ENCODE peak calls at places on chromosomes 13 and 19, in seven cellular contexts. E is BE2C, S is fibroblast of mammary gland, R is PC-9, X is right cardiac atrium, Y is uterus, I is transverse colon. U is an unnamed sample.

GRCh38 chr19:19637523-19638251 is 5.8 kb downstream of the GMIP start:
- DNase-seq in I (no peak), R (no peak), S (no peak), E (no peak), Y (no peak), X (peak), U (no peak)

GRCh38 chr13:27920677-27921420 is 1.0 kb downstream of the PDX1 start:
- DNase-seq in Y (no peak), X (no peak), I (no peak), S (peak), R (no peak), E (no peak), U (peak)

GRCh38 chr19:1041835-1042685 is 2.2 kb downstream of the ABCA7 start:
- DNase-seq in X (peak), R (no peak), E (peak), I (peak), S (peak), Y (no peak), U (no peak)

GRCh38 chr13:26541041-26541440 is 16.4 kb upstream of the WASF3 start:
- DNase-seq in E (no peak), X (no peak), Y (no peak), I (no peak), R (no peak), S (no peak), U (peak)

GRCh38 chr13:22198001-22198400 is 527.1 kb downstream of the FGF9 start:
- DNase-seq in X (no peak), I (peak), Y (no peak), E (no peak), R (no peak), S (no peak), U (no peak)

GRCh38 chr13:113046883-113047244 is 58.7 kb upstream of the F7 start:
- DNase-seq in Y (no peak), E (no peak), R (no peak), X (no peak), I (no peak), S (no peak), U (no peak)

GRCh38 chr13:110161112-110161897 is 145.7 kb downstream of the COL4A1 start:
- DNase-seq in R (no peak), E (no peak), I (no peak), S (no peak), Y (no peak), X (no peak), U (no peak)

GRCh38 chr19:49744946-49745381 is 18.1 kb downstream of the TSKS start:
- DNase-seq in R (no peak), X (no peak), E (peak), S (no peak), Y (no peak), I (no peak), U (no peak)

GRCh38 chr13:76764429-76764828 is 121.8 kb downstream of the KCTD12 start:
- DNase-seq in I (peak), Y (peak), X (peak), E (no peak), S (peak), R (no peak), U (no peak)

GRCh38 chr13:74040200-74040599 is 94.0 kb downstream of the KLF12 start:
- DNase-seq in X (peak), R (no peak), E (peak), S (peak), I (peak), Y (no peak), U (peak)

GRCh38 chr19:6803036-6803404 is 30.5 kb downstream of the VAV1 start:
- DNase-seq in R (no peak), I (no peak), E (no peak), Y (no peak), S (no peak), X (no peak), U (no peak)

GRCh38 chr19:50896591-50897190 is 14.5 kb downstream of the KLK4 start:
- DNase-seq in X (no peak), S (peak), Y (no peak), E (peak), R (peak), I (no peak), U (peak)

GRCh38 chr19:55585658-55586339 is 5.2 kb upstream of the ZNF579 start:
- DNase-seq in X (peak), I (peak), E (peak), Y (peak), R (no peak), S (peak), U (peak)

GRCh38 chr13:23652909-23653726 is 82.9 kb downstream of the TNFRSF19 start:
- DNase-seq in I (no peak), S (no peak), R (no peak), E (no peak), X (no peak), Y (no peak), U (peak)

GRCh38 chr19:47526798-47527197 is 11.9 kb upstream of the NAPA start:
- DNase-seq in E (no peak), Y (no peak), I (no peak), S (no peak), R (no peak), X (no peak), U (no peak)

GRCh38 chr19:14649020-14649419 is 25.6 kb downstream of the ADGRE3 start:
- DNase-seq in E (no peak), Y (no peak), R (no peak), S (no peak), I (no peak), X (no peak), U (no peak)

GRCh38 chr13:26579580-26579979 is 22.1 kb downstream of the WASF3 start:
- DNase-seq in S (no peak), E (no peak), R (no peak), I (no peak), X (no peak), Y (no peak), U (no peak)

GRCh38 chr13:83325454-83325853 is 556.8 kb downstream of the SLITRK1 start:
- DNase-seq in R (no peak), I (no peak), Y (no peak), X (no peak), E (no peak), S (peak), U (no peak)

GRCh38 chr13:39777527-39778061 is 122.1 kb downstream of the COG6 start:
- DNase-seq in E (no peak), R (peak), Y (no peak), S (peak), I (no peak), X (no peak), U (peak)

GRCh38 chr13:95858286-95859075 is 181.5 kb downstream of the DNAJC3 start:
- DNase-seq in R (no peak), S (peak), E (no peak), I (no peak), Y (no peak), X (no peak), U (no peak)

GRCh38 chr13:112904436-112904960 is 64.5 kb upstream of the MCF2L start:
- DNase-seq in R (no peak), X (peak), I (no peak), S (no peak), E (no peak), Y (no peak), U (peak)

GRCh38 chr19:15177269-15178116 is 23.3 kb downstream of the NOTCH3 start:
- DNase-seq in Y (peak), R (no peak), S (peak), X (peak), E (peak), I (peak), U (peak)

GRCh38 chr13:97385854-97386253 is 48.1 kb upstream of the RAP2A start:
- DNase-seq in I (no peak), R (no peak), S (no peak), Y (no peak), E (no peak), X (no peak), U (no peak)

GRCh38 chr19:56309511-56310185 is 5.0 kb downstream of the ZSCAN5A start:
- DNase-seq in X (peak), R (no peak), Y (no peak), I (peak), E (peak), S (peak), U (peak)

GRCh38 chr19:16684216-16684615 is 23.3 kb downstream of the TMEM38A start:
- DNase-seq in E (no peak), X (no peak), S (no peak), I (no peak), R (no peak), Y (no peak), U (no peak)

GRCh38 chr13:85009447-85009846 is 789.8 kb downstream of the SLITRK6 start:
- DNase-seq in R (no peak), S (no peak), X (no peak), Y (no peak), E (no peak), I (no peak), U (no peak)

GRCh38 chr13:48637601-48638000 is 16.1 kb upstream of the CYSLTR2 start:
- DNase-seq in S (no peak), I (no peak), E (no peak), X (no peak), Y (no peak), R (no peak), U (no peak)

GRCh38 chr13:60326273-60326672 is 70.7 kb upstream of the TDRD3 start:
- DNase-seq in Y (no peak), R (no peak), X (no peak), I (no peak), S (no peak), E (no peak), U (no peak)

GRCh38 chr13:111177081-111177711 is 62.1 kb downstream of the ARHGEF7 start:
- DNase-seq in Y (no peak), E (no peak), X (peak), I (peak), R (peak), S (peak), U (no peak)

GRCh38 chr19:13506550-13506878 is 235 bp upstream of the CACNA1A start:
- DNase-seq in I (no peak), S (no peak), E (no peak), Y (no peak), X (no peak), R (no peak), U (no peak)

GRCh38 chr13:63435668-63436275 is 2020.1 kb upstream of the PCDH20 start:
- DNase-seq in X (no peak), E (no peak), S (peak), I (no peak), Y (no peak), R (peak), U (no peak)

GRCh38 chr13:108194435-108194936 is 20.9 kb downstream of the LIG4 start:
- DNase-seq in R (no peak), E (no peak), I (no peak), S (no peak), X (peak), Y (no peak), U (no peak)

GRCh38 chr13:99178636-99179035 is 22.0 kb upstream of the UBAC2 start:
- DNase-seq in I (no peak), S (peak), E (peak), Y (no peak), R (no peak), X (peak), U (no peak)

GRCh38 chr19:51119089-51119488 is 5.6 kb upstream of the SIGLEC9 start:
- DNase-seq in X (no peak), R (no peak), Y (no peak), I (no peak), S (no peak), E (no peak), U (no peak)

GRCh38 chr13:99432637-99433542 is 68.4 kb upstream of the TM9SF2 start:
- DNase-seq in Y (no peak), X (peak), I (peak), E (no peak), S (peak), R (peak), U (peak)

GRCh38 chr13:66501187-66501586 is 728.9 kb downstream of the PCDH9 start:
- DNase-seq in R (no peak), S (peak), X (no peak), I (no peak), Y (no peak), E (no peak), U (no peak)

GRCh38 chr19:49106648-49107135 is 7.5 kb upstream of the LIN7B start:
- DNase-seq in R (no peak), Y (no peak), X (peak), E (peak), S (peak), I (peak), U (peak)

GRCh38 chr19:2603320-2603719 is 99.2 kb downstream of the GNG7 start:
- DNase-seq in S (peak), I (no peak), E (no peak), R (no peak), Y (peak), X (peak), U (no peak)

DNA sequence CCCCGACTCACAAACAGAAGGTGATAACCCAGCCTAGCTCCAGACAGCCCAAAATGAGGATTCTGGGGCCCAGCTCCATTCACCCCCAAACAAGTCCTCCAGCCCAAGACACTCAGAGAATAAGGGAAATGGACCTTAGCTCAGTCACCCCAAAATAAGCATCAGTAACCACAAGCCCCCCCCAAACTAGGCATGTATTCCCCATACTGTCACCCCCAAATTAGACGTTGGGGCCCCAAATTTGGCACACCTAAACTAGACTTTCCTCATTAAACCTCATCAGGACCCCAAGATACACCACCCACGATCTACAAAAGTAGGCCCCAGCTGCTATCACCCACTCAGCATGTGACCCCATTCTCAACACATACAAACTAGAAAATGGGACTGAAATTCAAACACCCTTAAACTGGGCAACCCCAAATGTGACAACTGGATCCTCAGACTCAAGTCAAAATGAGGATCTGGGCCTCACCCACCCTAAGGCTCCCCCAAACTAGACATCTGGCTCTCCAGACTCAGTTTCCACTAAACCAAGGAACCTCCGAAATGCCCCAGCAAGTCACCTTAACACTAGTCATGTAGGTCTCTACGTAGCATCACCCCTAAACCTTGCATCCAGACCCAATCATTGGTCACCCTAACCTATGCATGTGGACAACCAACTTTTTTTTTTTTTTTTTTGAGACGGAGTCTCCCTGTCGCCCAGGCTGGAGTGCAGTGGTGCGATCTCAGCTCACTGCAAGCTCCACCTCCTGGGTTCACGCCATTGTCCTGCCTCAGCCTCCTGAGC is 13.4 kb upstream of the ERFL start:
- DNase-seq in Y (no peak), I (no peak), R (no peak), E (no peak), X (no peak), S (no peak), U (no peak)
- H3K4me3 ChIP-seq in Y (no peak), I (no peak), R (no peak), E (no peak), X (no peak), S (no peak), U (peak)

GRCh38 chr19:35135389-35135909 is 590 bp upstream of the LGI4 start:
- DNase-seq in E (peak), S (peak), Y (peak), I (peak), X (peak), R (no peak), U (peak)
- H3K4me3 ChIP-seq in E (no peak), S (no peak), Y (peak), I (no peak), X (peak), R (no peak), U (peak)

DNA sequence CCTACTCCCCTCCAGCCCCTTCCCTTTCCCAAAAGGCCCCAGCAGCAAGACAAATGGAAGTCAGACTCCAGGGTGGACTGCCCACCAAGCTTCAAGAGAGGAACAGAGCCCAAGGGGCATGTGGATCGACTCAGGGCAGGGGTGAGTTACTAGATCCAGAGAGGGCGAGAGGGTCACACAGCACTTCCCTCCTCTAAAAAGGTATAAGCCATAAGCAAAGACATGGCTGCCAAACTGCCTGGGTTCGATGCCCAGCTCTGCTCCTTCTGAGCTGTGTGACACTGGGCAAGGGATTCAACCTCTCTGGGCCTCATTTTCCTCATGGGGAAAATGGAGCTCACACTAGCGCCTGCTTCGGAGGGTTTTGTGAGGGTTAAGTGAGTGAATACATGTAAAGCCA is 3.8 kb downstream of the PPP1R14A start:
- DNase-seq in R (no peak), S (no peak), X (no peak), I (no peak), Y (no peak), E (no peak), U (no peak)
- H3K4me3 ChIP-seq in R (no peak), S (no peak), X (peak), I (peak), Y (peak), E (no peak), U (peak)

GRCh38 chr19:30228726-30229523 is 143.3 kb upstream of the ZNF536 start:
- DNase-seq in Y (no peak), S (peak), E (peak), X (no peak), I (no peak), R (no peak), U (peak)

GRCh38 chr19:30228113-30228725 is 144.0 kb upstream of the ZNF536 start:
- DNase-seq in E (peak), R (no peak), I (peak), S (no peak), X (no peak), Y (no peak), U (peak)

GRCh38 chr19:30227071-30227621 is 145.0 kb upstream of the ZNF536 start:
- DNase-seq in X (no peak), Y (no peak), I (no peak), S (no peak), E (peak), R (no peak), U (no peak)

GRCh38 chr19:30226464-30227070 is 145.6 kb upstream of the ZNF536 start:
- DNase-seq in R (no peak), Y (no peak), I (peak), X (peak), S (no peak), E (peak), U (peak)

GRCh38 chr19:30227661-30228112 is 144.5 kb upstream of the ZNF536 start:
- DNase-seq in I (peak), Y (peak), E (peak), X (peak), R (no peak), S (peak), U (peak)
- H3K4me3 ChIP-seq in I (peak), Y (peak), E (peak), X (peak), R (no peak), S (no peak), U (peak)

DNA sequence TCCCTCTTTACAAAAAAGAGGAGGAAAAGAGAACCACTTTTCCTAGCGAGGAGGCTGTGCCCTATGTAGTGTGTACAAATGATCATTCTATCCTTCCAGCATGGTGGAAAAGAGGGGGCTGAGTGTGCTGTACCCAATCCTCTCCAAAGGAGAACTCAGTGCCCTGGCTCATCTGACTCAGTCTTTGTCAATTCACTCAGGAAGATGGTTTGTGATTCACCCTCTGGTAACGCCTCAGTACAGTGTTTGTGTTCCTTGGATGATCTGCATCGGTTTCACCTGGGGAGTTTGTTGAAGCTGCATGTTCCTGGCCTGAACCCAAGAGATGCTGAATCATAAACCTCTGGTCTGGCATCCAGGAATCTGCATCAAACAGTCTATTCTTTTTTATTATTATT is 18.3 kb upstream of the ENOX1 start:
- DNase-seq in S (peak), Y (no peak), R (peak), X (no peak), I (no peak), E (no peak), U (no peak)
- H3K4me3 ChIP-seq in S (peak), Y (no peak), R (no peak), X (no peak), I (no peak), E (no peak), U (no peak)

U was measured in WERI-Rb-1.